ENCODE peak calls at places on chromosome 17, in four cellular contexts. K is lung, U is HuH-7, L is A549. Z is an unnamed sample.

GRCh38 chr17:50071692-50072091 is 15.8 kb downstream of the ITGA3 start:
- DNase-seq in K (no peak), U (no peak), L (no peak), Z (no peak)

GRCh38 chr17:1073241-1073962 is 76.5 kb downstream of the TIMM22 start:
- DNase-seq in K (no peak), U (no peak), L (no peak), Z (no peak)

GRCh38 chr17:68600123-68600880 is 865 bp downstream of the FAM20A start:
- DNase-seq in K (peak), U (peak), L (peak), Z (peak)

GRCh38 chr17:18187816-18188761 is 4.5 kb downstream of the ALKBH5 start:
- DNase-seq in K (no peak), U (no peak), L (no peak), Z (no peak)

GRCh38 chr17:81397314-81398169 is 2.3 kb downstream of the BAHCC1 start:
- DNase-seq in K (no peak), U (peak), L (peak), Z (peak)

GRCh38 chr17:9519873-9520272 is 55.7 kb downstream of the STX8 start:
- DNase-seq in K (no peak), U (no peak), L (no peak), Z (no peak)

GRCh38 chr17:45235071-45236001 is 13.7 kb downstream of the FMNL1 start:
- DNase-seq in K (peak), U (peak), L (peak), Z (peak)

GRCh38 chr17:248337-249235 is 67.1 kb upstream of the DOC2B start:
- DNase-seq in K (no peak), U (no peak), L (no peak), Z (no peak)

GRCh38 chr17:36182176-36183000 is 6.0 kb upstream of the TBC1D3B start:
- DNase-seq in K (no peak), U (no peak), L (no peak), Z (peak)